ENCODE peak calls at places on chromosomes 5 and 9, in eight cellular contexts. W, U, M, I, Y, A, D and S are unnamed samples.

GRCh38 chr5:10498350-10498749 is 56.7 kb downstream of the ROPN1L start:
- DNase-seq in I (no peak), D (no peak), W (no peak), M (no peak), U (no peak), Y (no peak), A (no peak), S (no peak)

GRCh38 chr5:124707516-124707915 is 38.9 kb downstream of the ZNF608 start:
- DNase-seq in I (no peak), A (no peak), Y (no peak), W (no peak), U (no peak), D (no peak), M (no peak), S (no peak)

GRCh38 chr5:10533218-10533617 is 30.7 kb upstream of the ANKRD33B start:
- DNase-seq in D (no peak), A (peak; percentile 69), M (no peak), W (peak; percentile 49), I (no peak), U (no peak), Y (no peak), S (no peak)

GRCh38 chr5:32126691-32127090 is 47.4 kb downstream of the GOLPH3 start:
- DNase-seq in W (no peak), U (no peak), M (no peak), A (no peak), I (peak; percentile 5), Y (no peak), D (no peak), S (no peak)

GRCh38 chr5:170336065-170336464 is 38.5 kb upstream of the LCP2 start:
- DNase-seq in D (no peak), U (no peak), W (no peak), Y (no peak), A (no peak), M (no peak), I (no peak), S (no peak)

GRCh38 chr5:42579320-42579719 is 156.1 kb downstream of the GHR start:
- DNase-seq in W (no peak), I (no peak), D (no peak), A (no peak), U (no peak), M (no peak), Y (no peak), S (no peak)

GRCh38 chr5:173919443-173919842 is 31.3 kb downstream of the CPEB4 start:
- DNase-seq in A (no peak), Y (no peak), D (no peak), U (no peak), I (peak; percentile 47), M (peak; percentile 68), W (no peak), S (no peak)

GRCh38 chr5:150801117-150801927 is 22.8 kb downstream of the SMIM3 start:
- DNase-seq in Y (peak; percentile 26), I (peak; percentile 77), D (no peak), U (no peak), W (no peak), A (no peak), M (peak; percentile 62), S (no peak)

GRCh38 chr9:96505316-96505991 is 55.5 kb downstream of the HABP4 start:
- DNase-seq in U (no peak), W (no peak), A (no peak), M (no peak), I (no peak), Y (no peak), D (no peak), S (no peak)

GRCh38 chr5:12023614-12024241 is 119.5 kb upstream of the CTNND2 start:
- DNase-seq in U (no peak), I (peak; percentile 27), W (no peak), A (peak; percentile 11), D (no peak), M (peak; percentile 33), Y (no peak), S (no peak)

GRCh38 chr9:130327070-130327780 is 61.7 kb downstream of the HMCN2 start:
- DNase-seq in Y (no peak), A (peak; percentile 57), D (no peak), M (no peak), U (no peak), W (no peak), I (no peak), S (no peak)

GRCh38 chr9:99398241-99398640 is 176.2 kb downstream of the SEC61B start:
- DNase-seq in M (no peak), D (no peak), W (no peak), I (no peak), Y (no peak), A (no peak), U (no peak), S (no peak)

GRCh38 chr9:83166369-83166768 is 103.4 kb upstream of the RASEF start:
- DNase-seq in W (no peak), Y (no peak), D (no peak), M (peak; percentile 6), A (peak; percentile 17), I (no peak), U (peak; percentile 53), S (no peak)

GRCh38 chr5:60287174-60287771 is 393.7 kb upstream of the PDE4D start:
- DNase-seq in A (peak; percentile 43), D (no peak), M (peak; percentile 69), I (peak; percentile 16), W (no peak), U (no peak), Y (no peak), S (no peak)

GRCh38 chr5:147098233-147098790 is 136.5 kb upstream of the STK32A start:
- DNase-seq in U (no peak), M (peak; percentile 33), D (no peak), A (peak; percentile 38), W (no peak), Y (peak; percentile 4), I (peak; percentile 34), S (no peak)

GRCh38 chr5:88687253-88687955 is 195.6 kb downstream of the MEF2C start:
- DNase-seq in M (no peak), I (no peak), D (no peak), U (no peak), Y (no peak), W (no peak), A (no peak), S (no peak)

GRCh38 chr5:127299678-127300077 is 9.1 kb downstream of the MEGF10 start:
- DNase-seq in A (no peak), M (no peak), W (no peak), D (no peak), I (no peak), Y (no peak), U (no peak), S (no peak)

GRCh38 chr5:177472460-177473441 is 683 bp downstream of the DBN1 start:
- DNase-seq in I (no peak), M (peak; percentile 25), W (no peak), Y (no peak), U (no peak), A (peak; percentile 74), D (no peak), S (no peak)

GRCh38 chr9:34010979-34011378 is 37.7 kb downstream of the UBAP2 start:
- DNase-seq in U (no peak), D (no peak), W (no peak), I (no peak), A (no peak), Y (no peak), M (peak; percentile 3), S (no peak)

DNA sequence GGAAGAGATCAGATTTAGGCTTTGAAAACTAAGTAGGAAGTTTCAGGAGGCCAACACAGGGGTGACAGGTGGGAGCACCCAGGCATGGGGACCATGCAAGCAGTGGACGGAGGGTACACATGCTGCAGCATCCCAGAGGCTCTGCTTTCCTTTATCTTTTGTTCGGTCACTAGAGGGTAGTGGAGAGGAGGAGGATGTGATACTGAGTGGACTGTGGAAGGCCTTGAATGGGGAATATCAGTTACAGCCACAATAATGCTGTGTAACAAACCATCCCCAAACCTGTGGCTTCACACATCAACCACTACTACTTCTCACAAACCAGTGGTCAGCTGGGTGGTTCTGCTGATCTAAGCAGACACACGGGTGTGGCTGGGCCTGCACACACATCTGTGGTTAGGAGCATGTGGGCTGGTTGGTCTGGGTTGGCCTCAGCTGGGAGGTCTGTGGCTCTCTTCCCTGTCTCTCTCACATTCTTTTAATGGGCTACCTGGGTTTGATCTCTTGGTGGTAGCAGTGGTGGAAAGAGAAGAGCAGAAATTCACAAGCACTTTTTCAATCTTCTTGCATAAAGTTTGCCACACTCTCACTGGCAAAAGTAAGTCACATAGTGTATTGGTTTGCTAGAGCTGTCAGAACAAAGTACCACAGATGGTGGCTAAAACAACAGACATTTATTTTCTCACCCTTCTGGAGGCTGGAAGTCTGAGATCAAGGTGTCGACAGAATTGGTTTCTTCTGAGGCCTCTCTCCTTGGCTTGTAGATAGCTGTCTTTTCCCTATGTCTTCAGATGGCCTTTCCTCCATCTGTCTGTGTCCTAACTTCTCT is 238.7 kb downstream of the AGTPBP1 start:
- DNase-seq in I (no peak), Y (no peak), M (no peak), A (no peak), U (no peak), D (no peak), W (no peak), S (no peak)
- TF ChIP-seq CTCF in I (no peak), Y (no peak), M (peak; percentile 13), A (no peak), U (no peak), D (no peak), W (no peak), S (no peak)

GRCh38 chr9:137318976-137319375 is 16.9 kb upstream of the NRARP start:
- DNase-seq in W (peak; percentile 84), Y (no peak), I (peak; percentile 5), A (peak; percentile 63), M (no peak), D (no peak), U (peak; percentile 50), S (no peak)
- TF ChIP-seq CTCF in W (no peak), Y (peak; percentile 39), I (peak; percentile 19), A (peak; percentile 41), M (peak; percentile 82), D (peak; percentile 18), U (no peak), S (no peak)

GRCh38 chr5:78691073-78691960 is 42.7 kb upstream of the LHFPL2 start:
- DNase-seq in U (no peak), I (no peak), A (no peak), Y (no peak), D (no peak), M (no peak), W (no peak), S (no peak)
- TF ChIP-seq CTCF in U (no peak), I (no peak), A (no peak), Y (no peak), D (no peak), M (no peak), W (no peak), S (no peak)

GRCh38 chr5:34657550-34657921 is 1.4 kb downstream of the RAI14 start:
- DNase-seq in A (peak; percentile 50), U (no peak), I (peak; percentile 42), M (peak; percentile 16), D (no peak), W (peak; percentile 70), Y (no peak), S (no peak)

GRCh38 chr5:34655354-34655991 is 655 bp upstream of the RAI14 start:
- DNase-seq in D (peak; percentile 78), I (peak; percentile 90), Y (peak; percentile 87), A (peak; percentile 32), M (peak; percentile 33), W (peak; percentile 75), U (peak; percentile 56), S (peak; percentile 55)

GRCh38 chr5:34656700-34657549 is 797 bp downstream of the RAI14 start:
- DNase-seq in I (no peak), M (no peak), D (no peak), A (peak; percentile 45), Y (no peak), W (peak; percentile 78), U (peak; percentile 55), S (peak; percentile 39)

GRCh38 chr5:34658023-34658422 is 1.9 kb downstream of the RAI14 start:
- DNase-seq in I (peak; percentile 66), Y (no peak), U (no peak), A (no peak), M (peak; percentile 10), W (no peak), D (no peak), S (no peak)

GRCh38 chr5:34656001-34656699 is at the start of gene RAI14:
- DNase-seq in D (no peak), A (peak; percentile 85), I (peak; percentile 85), M (peak; percentile 41), W (peak; percentile 94), U (peak; percentile 80), Y (peak; percentile 33), S (peak; percentile 62)
- TF ChIP-seq CTCF in D (no peak), A (no peak), I (peak; percentile 21), M (peak; percentile 45), W (no peak), U (no peak), Y (no peak), S (no peak)